ENCODE peak calls at places on chromosomes 4 and X, in nine cellular contexts. U, D, E, C, N, T, V, R and F are unnamed samples.

GRCh38 chrX:15849555-15849954 is 5.1 kb downstream of the AP1S2 start:
- DNase-seq in U (no peak), D (no peak), E (no peak), C (no peak), N (no peak), T (no peak), V (no peak), R (no peak), F (no peak)

GRCh38 chr4:153238146-153238919 is 34.1 kb downstream of the TRIM2 start:
- DNase-seq in U (no peak), D (no peak), E (no peak), C (no peak), N (no peak), T (no peak), V (no peak), R (no peak), F (no peak)

GRCh38 chr4:92047209-92047877 is 256.4 kb upstream of the GRID2 start:
- DNase-seq in U (no peak), D (no peak), E (no peak), C (no peak), N (no peak), T (no peak), V (no peak), R (no peak), F (peak; percentile 21)

GRCh38 chr4:87423313-87424031 is 1.1 kb downstream of the NUDT9 start:
- DNase-seq in U (no peak), D (no peak), E (no peak), C (no peak), N (peak; percentile 43), T (no peak), V (no peak), R (no peak), F (no peak)

GRCh38 chrX:136954930-136955329 is 74.4 kb upstream of the RBMX start:
- DNase-seq in U (peak; percentile 21), D (no peak), E (no peak), C (no peak), N (peak; percentile 8), T (no peak), V (no peak), R (no peak), F (peak; percentile 11)

GRCh38 chr4:165522049-165522448 is 143.2 kb downstream of the CPE start:
- DNase-seq in U (no peak), D (no peak), E (no peak), C (no peak), N (no peak), T (no peak), V (no peak), R (no peak), F (no peak)

GRCh38 chr4:125283702-125284279 is 31.0 kb upstream of the FAT4 start:
- DNase-seq in U (peak; percentile 3), D (no peak), E (no peak), C (no peak), N (peak; percentile 20), T (no peak), V (no peak), R (no peak), F (peak; percentile 18)

GRCh38 chr4:41305486-41305885 is 48.8 kb downstream of the UCHL1 start:
- DNase-seq in U (no peak), D (no peak), E (no peak), C (no peak), N (no peak), T (no peak), V (no peak), R (no peak), F (no peak)

GRCh38 chr4:100742045-100742444 is 224.2 kb upstream of the EMCN start:
- DNase-seq in U (peak; percentile 65), D (no peak), E (no peak), C (no peak), N (peak; percentile 24), T (no peak), V (no peak), R (no peak), F (peak; percentile 16)

GRCh38 chrX:14014526-14014925 is 15.2 kb downstream of the GEMIN8 start:
- DNase-seq in U (no peak), D (no peak), E (no peak), C (no peak), N (no peak), T (no peak), V (no peak), R (no peak), F (no peak)

GRCh38 chr4:53863731-53864130 is 200.7 kb downstream of the CHIC2 start:
- DNase-seq in U (no peak), D (no peak), E (no peak), C (no peak), N (no peak), T (no peak), V (no peak), R (no peak), F (no peak)

GRCh38 chrX:105189093-105189492 is 31.4 kb downstream of the TEX13A start:
- DNase-seq in U (no peak), D (no peak), E (no peak), C (no peak), N (no peak), T (no peak), V (no peak), R (no peak), F (no peak)